ENCODE peak calls at places on chromosomes 11 and 22, in eight cellular contexts. I, S, Y, R, A, H, Q and J are unnamed samples.

GRCh38 chr22:27663812-27664211 is 137.7 kb downstream of the MN1 start:
- DNase-seq in I (no peak), S (no peak), Y (no peak), R (no peak), A (no peak), H (no peak), Q (no peak), J (no peak)

GRCh38 chr22:22818202-22818538 is 69.4 kb upstream of the IGLL5 start:
- DNase-seq in I (no peak), S (no peak), Y (no peak), R (no peak), A (no peak), H (no peak), Q (no peak), J (no peak)

GRCh38 chr11:117815262-117815803 is 9.2 kb downstream of the FXYD2 start:
- DNase-seq in I (no peak), S (no peak), Y (no peak), R (no peak), A (no peak), H (peak), Q (no peak), J (no peak)

GRCh38 chr11:105878510-105878909 is 143.5 kb downstream of the MSANTD4 start:
- DNase-seq in I (no peak), S (peak), Y (no peak), R (no peak), A (no peak), H (no peak), Q (no peak), J (no peak)

GRCh38 chr11:29773656-29774264 is 243.1 kb downstream of the KCNA4 start:
- DNase-seq in I (no peak), S (no peak), Y (no peak), R (no peak), A (no peak), H (no peak), Q (peak), J (no peak)

GRCh38 chr11:96508861-96509260 is 119.0 kb downstream of the JRKL start:
- DNase-seq in I (no peak), S (no peak), Y (no peak), R (no peak), A (no peak), H (no peak), Q (no peak), J (no peak)

GRCh38 chr22:49005557-49005956 is 822.1 kb downstream of the BRD1 start:
- DNase-seq in I (no peak), S (peak), Y (no peak), R (no peak), A (no peak), H (no peak), Q (no peak), J (no peak)

GRCh38 chr11:127003260-127003981 is 2.9 kb upstream of the KIRREL3 start:
- DNase-seq in I (peak), S (peak), Y (no peak), R (peak), A (peak), H (peak), Q (peak), J (no peak)

GRCh38 chr11:70682760-70683159 is 284.4 kb downstream of the CTTN start:
- DNase-seq in I (no peak), S (no peak), Y (no peak), R (no peak), A (no peak), H (no peak), Q (no peak), J (no peak)

GRCh38 chr11:67545280-67545679 is 22.0 kb upstream of the CABP2 start:
- DNase-seq in I (no peak), S (peak), Y (no peak), R (no peak), A (peak), H (no peak), Q (no peak), J (no peak)

GRCh38 chr11:104410336-104410735 is 246.4 kb upstream of the PDGFD start:
- DNase-seq in I (no peak), S (no peak), Y (no peak), R (no peak), A (no peak), H (no peak), Q (no peak), J (no peak)

GRCh38 chr11:76303399-76303798 is 77.5 kb downstream of the THAP12 start:
- DNase-seq in I (no peak), S (no peak), Y (no peak), R (no peak), A (no peak), H (no peak), Q (no peak), J (no peak)

GRCh38 chr11:47186937-47187681 is 875 bp upstream of the PACSIN3 start:
- DNase-seq in I (peak), S (peak), Y (no peak), R (peak), A (peak), H (peak), Q (peak), J (peak)

GRCh38 chr11:62392944-62393628 is 25.7 kb upstream of the SCGB1A1 start:
- DNase-seq in I (no peak), S (no peak), Y (no peak), R (no peak), A (no peak), H (peak), Q (no peak), J (no peak)

GRCh38 chr11:114001416-114001815 is 26.5 kb downstream of the HTR3A start:
- DNase-seq in I (no peak), S (no peak), Y (no peak), R (no peak), A (no peak), H (no peak), Q (no peak), J (no peak)

GRCh38 chr11:37642321-37642720 is 1044.3 kb upstream of the RAG2 start:
- DNase-seq in I (no peak), S (no peak), Y (no peak), R (no peak), A (no peak), H (no peak), Q (no peak), J (no peak)

GRCh38 chr11:6864436-6864835 is 1.6 kb downstream of the OR10A2 start:
- DNase-seq in I (no peak), S (no peak), Y (no peak), R (no peak), A (no peak), H (no peak), Q (no peak), J (peak)

GRCh38 chr11:80155412-80156017 is 714.7 kb upstream of the TENM4 start:
- DNase-seq in I (peak), S (no peak), Y (no peak), R (peak), A (peak), H (peak), Q (no peak), J (peak)

GRCh38 chr22:30816413-30816812 is 121.7 kb downstream of the OSBP2 start:
- DNase-seq in I (no peak), S (no peak), Y (no peak), R (no peak), A (no peak), H (no peak), Q (no peak), J (no peak)

GRCh38 chr11:38547464-38547863 is 1949.4 kb upstream of the RAG2 start:
- DNase-seq in I (no peak), S (no peak), Y (no peak), R (no peak), A (no peak), H (no peak), Q (no peak), J (no peak)

GRCh38 chr22:31286360-31287255 is 5.7 kb downstream of the PIK3IP1 start:
- DNase-seq in I (no peak), S (peak), Y (no peak), R (no peak), A (no peak), H (peak), Q (peak), J (peak)

GRCh38 chr22:40413873-40414272 is 43.5 kb downstream of the SGSM3 start:
- DNase-seq in I (no peak), S (no peak), Y (no peak), R (no peak), A (no peak), H (no peak), Q (no peak), J (no peak)

GRCh38 chr11:63804259-63804658 is 9.0 kb upstream of the SPINDOC start:
- DNase-seq in I (no peak), S (peak), Y (no peak), R (no peak), A (no peak), H (no peak), Q (peak), J (no peak)

GRCh38 chr11:8082391-8083087 is 1.5 kb downstream of the TUB start:
- DNase-seq in I (peak), S (no peak), Y (no peak), R (peak), A (peak), H (no peak), Q (peak), J (peak)